ENCODE peak calls at places on chromosomes 12 and 14, in eight cellular contexts. K, H, V, Y, U, Q, B and C are unnamed samples.
A peak's percentile ranks its signal among the peaks of the same experiment; 100 is the strongest.

GRCh38 chr12:71857657-71858056 is 18.1 kb downstream of the TBC1D15 start:
- DNase-seq in Y (no peak), K (no peak), Q (no peak), V (no peak), B (no peak), U (no peak), H (no peak), C (no peak)

GRCh38 chr14:100902295-100902694 is 1.2 kb downstream of the RTL1 start:
- DNase-seq in K (no peak), H (no peak), U (no peak), Y (no peak), V (no peak), Q (no peak), B (no peak), C (no peak)

GRCh38 chr14:23071975-23072539 is 14.7 kb upstream of the CDH24 start:
- DNase-seq in U (peak; percentile 66), Q (no peak), H (no peak), K (no peak), Y (no peak), V (peak; percentile 35), B (no peak), C (no peak)

GRCh38 chr12:29743801-29744200 is 39.9 kb downstream of the TMTC1 start:
- DNase-seq in Q (no peak), Y (no peak), V (no peak), H (peak; percentile 90), U (peak; percentile 81), K (peak; percentile 96), B (no peak), C (no peak)

GRCh38 chr12:64800640-64801039 is 23.8 kb upstream of the TBC1D30 start:
- DNase-seq in V (no peak), Y (no peak), Q (no peak), U (no peak), K (no peak), B (no peak), H (no peak), C (no peak)

GRCh38 chr14:61098711-61099110 is 117.7 kb downstream of the SLC38A6 start:
- DNase-seq in B (no peak), Q (no peak), U (peak; percentile 60), V (no peak), H (no peak), K (no peak), Y (no peak), C (no peak)

GRCh38 chr12:15856097-15856982 is 25.8 kb upstream of the STRAP start:
- DNase-seq in Y (no peak), H (peak; percentile 83), V (peak; percentile 77), K (peak; percentile 86), Q (no peak), U (peak; percentile 71), B (peak; percentile 89), C (peak; percentile 9)

GRCh38 chr14:92946847-92947545 is 24.0 kb downstream of the CHGA start:
- DNase-seq in H (no peak), Y (no peak), Q (no peak), K (no peak), V (no peak), B (no peak), U (no peak), C (no peak)

GRCh38 chr12:79300199-79300568 is 390.6 kb downstream of the PAWR start:
- DNase-seq in V (no peak), Y (no peak), U (peak; percentile 68), B (no peak), Q (no peak), K (peak; percentile 65), H (peak; percentile 81), C (no peak)

GRCh38 chr12:117583677-117584076 is 222.3 kb upstream of the NOS1 start:
- DNase-seq in Q (no peak), K (no peak), V (no peak), B (no peak), H (no peak), U (no peak), Y (no peak), C (no peak)

GRCh38 chr12:117590386-117590785 is 229.0 kb upstream of the NOS1 start:
- DNase-seq in K (no peak), Y (no peak), B (no peak), U (no peak), V (no peak), H (no peak), Q (no peak), C (no peak)

GRCh38 chr12:117583092-117583491 is 221.7 kb upstream of the NOS1 start:
- DNase-seq in V (no peak), B (no peak), K (no peak), U (no peak), Y (no peak), Q (no peak), H (no peak), C (no peak)

GRCh38 chr12:117590999-117591398 is 229.6 kb upstream of the NOS1 start:
- DNase-seq in H (no peak), Q (no peak), Y (no peak), V (no peak), B (no peak), K (no peak), U (no peak), C (no peak)

GRCh38 chr12:117587646-117588287 is 226.3 kb upstream of the NOS1 start:
- DNase-seq in H (peak; percentile 6), U (peak; percentile 14), Q (peak; percentile 16), K (peak; percentile 23), B (peak; percentile 73), Y (no peak), V (no peak), C (no peak)
- TF ChIP-seq CTCF in H (peak; percentile 62), U (peak; percentile 86), Q (peak; percentile 58), K (peak; percentile 57), B (peak; percentile 79), Y (peak; percentile 88), V (peak; percentile 69), C (peak; percentile 92)

DNA sequence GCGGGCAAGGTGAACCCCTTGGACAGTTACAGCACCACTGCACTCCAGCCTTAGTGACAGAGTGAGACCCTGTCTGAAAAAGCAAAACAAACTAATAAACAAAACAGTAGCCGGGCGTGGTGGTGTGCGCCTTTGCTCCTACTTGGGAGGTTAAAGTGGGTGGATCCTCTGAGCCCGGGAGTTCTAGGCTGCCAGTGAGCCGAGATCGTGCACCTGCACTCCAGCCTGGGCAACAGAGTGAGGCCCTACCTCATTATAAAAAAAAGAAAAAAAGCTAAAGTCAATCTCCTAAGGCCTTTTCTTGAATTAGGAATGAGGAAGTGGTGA is 24.7 kb upstream of the SPTLC2 start:
- DNase-seq in U (no peak), H (no peak), B (peak; percentile 42), Y (no peak), V (no peak), Q (no peak), K (no peak), C (no peak)
- H3K4me3 ChIP-seq in U (no peak overlapping the region), H (peak overlapping the region; percentile 23), B (no peak overlapping the region), Y (peak overlapping the region; percentile 34), V (peak overlapping the region; percentile 73), Q (peak overlapping the region; percentile 49), K (no peak overlapping the region), C (no peak overlapping the region)

GRCh38 chr12:41663487-41664258 is 475.6 kb downstream of the PDZRN4 start:
- DNase-seq in H (peak; percentile 37), V (no peak), K (peak; percentile 13), U (peak; percentile 27), Q (no peak), Y (peak; percentile 44), B (no peak), C (no peak)
- TF ChIP-seq CTCF in H (peak; percentile 65), V (peak; percentile 35), K (peak; percentile 26), U (peak; percentile 41), Q (peak; percentile 36), Y (peak; percentile 88), B (no peak), C (peak; percentile 73)

DNA sequence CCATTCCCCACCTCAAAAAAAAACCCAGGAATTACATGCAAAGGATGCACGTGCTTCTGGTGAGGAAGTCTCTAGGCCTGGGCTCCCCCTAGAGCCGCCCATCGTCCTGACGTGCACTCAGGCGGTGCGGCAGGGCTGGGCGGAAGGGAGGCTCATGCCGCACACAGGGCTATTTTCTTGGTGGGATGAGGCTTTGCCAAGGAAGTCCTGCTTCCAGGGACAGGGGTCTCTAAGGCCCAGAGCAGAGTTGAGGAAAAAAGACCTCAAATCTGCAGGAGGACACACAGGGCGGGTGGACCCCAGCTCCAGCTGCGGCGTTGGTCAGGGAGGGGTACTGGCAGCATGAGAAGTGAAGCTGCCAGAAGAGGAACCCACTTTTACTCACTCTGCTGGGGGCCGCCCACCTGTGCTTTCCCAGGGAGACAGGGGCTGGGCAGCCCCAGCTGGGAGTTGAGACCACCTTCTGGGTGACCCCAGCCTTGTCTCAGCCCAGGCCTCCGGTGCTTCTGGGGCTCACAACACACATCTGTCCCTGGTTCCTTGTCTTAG is 4.2 kb downstream of the RHOF start:
- DNase-seq in U (no peak), Y (no peak), K (no peak), H (no peak), Q (no peak), B (no peak), V (no peak), C (no peak)
- H3K4me3 ChIP-seq in U (no peak overlapping the region), Y (no peak overlapping the region), K (no peak overlapping the region), H (no peak overlapping the region), Q (peak overlapping the region; percentile 18), B (no peak overlapping the region), V (no peak overlapping the region), C (no peak overlapping the region)

DNA sequence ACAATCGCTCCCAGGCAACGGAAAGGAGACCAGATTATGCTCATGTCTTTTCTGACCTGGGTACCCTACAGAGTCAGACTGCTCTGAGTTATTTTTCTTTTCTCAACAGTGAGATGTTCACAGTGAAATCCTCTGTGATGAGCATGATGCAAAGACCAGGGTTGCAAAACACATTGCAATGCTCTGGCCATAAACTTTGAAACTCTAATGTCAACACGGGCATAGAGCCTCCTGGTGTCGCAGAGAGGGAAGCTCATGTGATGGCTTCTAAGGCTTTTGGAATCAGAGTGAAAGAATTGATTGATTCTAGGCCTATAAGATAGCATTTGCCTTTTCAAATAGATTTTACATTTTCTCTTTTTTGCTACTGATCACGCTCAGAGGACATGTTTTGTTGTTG is 193.4 kb downstream of the RASSF9 start:
- DNase-seq in Y (no peak), U (peak; percentile 17), Q (no peak), V (no peak), H (peak; percentile 90), B (peak; percentile 9), K (peak; percentile 71), C (no peak)
- TF ChIP-seq CTCF in Y (peak; percentile 7), U (peak; percentile 27), Q (no peak), V (no peak), H (peak; percentile 80), B (no peak), K (peak; percentile 40), C (no peak)

GRCh38 chr12:111598637-111599458 is at the start of gene ATXN2:
- DNase-seq in K (no peak), V (peak; percentile 76), H (peak; percentile 64), U (no peak), B (peak; percentile 68), Y (no peak), Q (peak; percentile 42), C (no peak)

GRCh38 chr12:111599459-111600295 is 562 bp upstream of the ATXN2 start:
- DNase-seq in B (peak; percentile 88), Q (peak; percentile 77), K (peak; percentile 96), V (peak; percentile 93), U (peak; percentile 43), Y (peak; percentile 23), H (peak; percentile 96), C (peak; percentile 34)

GRCh38 chr12:111602348-111602747 is 3.2 kb upstream of the ATXN2 start:
- DNase-seq in V (no peak), Q (no peak), Y (no peak), K (no peak), H (peak; percentile 30), B (no peak), U (no peak), C (no peak)

GRCh38 chr12:111597731-111598636 is 1.1 kb downstream of the ATXN2 start:
- DNase-seq in V (peak; percentile 77), H (peak; percentile 40), K (peak; percentile 49), B (peak; percentile 65), U (no peak), Y (no peak), Q (no peak), C (no peak)

GRCh38 chr12:111600296-111600562 is 1.1 kb upstream of the ATXN2 start:
- DNase-seq in Q (no peak), U (no peak), K (no peak), B (no peak), H (no peak), Y (no peak), V (no peak), C (no peak)
- H3K4me3 ChIP-seq in Q (peak overlapping the region; percentile 82), U (peak overlapping the region; percentile 94), K (peak overlapping the region; percentile 88), B (no peak overlapping the region), H (peak overlapping the region; percentile 95), Y (peak overlapping the region; percentile 98), V (peak overlapping the region; percentile 91), C (peak overlapping the region; percentile 98)